ENCODE peak calls at places on chromosomes 12 and 14, in nine cellular contexts. One of them, this sample, is unnamed.

GRCh38 chr14:79278798-79279644 is 932.3 kb downstream of the DIO2 start:
- DNase-seq in choroid plexus epithelial cell: peak; percentile 93
- DNase-seq in tibial artery: peak; percentile 87
- DNase-seq in activated CD4-positive, alpha-beta T cell treated with anti-CD3 and anti-CD28 coated beads, Interleukin-2, amount 50 U/mL, for 1 hour: no peak
- DNase-seq in NCI-H446: peak; percentile 95
- DNase-seq in stimulated activated naive CD8-positive, alpha-beta T cell treated with anti-CD3 and anti-CD28 coated beads, Interleukin-15, Interleukin-2, amounts not matched to agents 100 U/mL and 50 U/mL, for 24 hours: no peak
- DNase-seq in lower leg skin: peak; percentile 49
- DNase-seq in LHCN-M2: peak; percentile 68
- DNase-seq in NCI-H524: peak; percentile 96
- DNase-seq in this sample: no peak

GRCh38 chr12:130166306-130166705 is 4.0 kb downstream of the FZD10 start:
- DNase-seq in NCI-H524: no peak
- DNase-seq in activated CD4-positive, alpha-beta T cell treated with anti-CD3 and anti-CD28 coated beads, Interleukin-2, amount 50 U/mL, for 1 hour: no peak
- DNase-seq in stimulated activated naive CD8-positive, alpha-beta T cell treated with anti-CD3 and anti-CD28 coated beads, Interleukin-15, Interleukin-2, amounts not matched to agents 100 U/mL and 50 U/mL, for 24 hours: no peak
- DNase-seq in NCI-H446: no peak
- DNase-seq in choroid plexus epithelial cell: no peak
- DNase-seq in LHCN-M2: no peak
- DNase-seq in lower leg skin: no peak
- DNase-seq in tibial artery: no peak
- DNase-seq in this sample: no peak

GRCh38 chr12:13342971-13343370 is 146.4 kb downstream of the EMP1 start:
- DNase-seq in activated CD4-positive, alpha-beta T cell treated with anti-CD3 and anti-CD28 coated beads, Interleukin-2, amount 50 U/mL, for 1 hour: no peak
- DNase-seq in tibial artery: no peak
- DNase-seq in NCI-H446: no peak
- DNase-seq in choroid plexus epithelial cell: no peak
- DNase-seq in stimulated activated naive CD8-positive, alpha-beta T cell treated with anti-CD3 and anti-CD28 coated beads, Interleukin-15, Interleukin-2, amounts not matched to agents 100 U/mL and 50 U/mL, for 24 hours: peak; percentile 19
- DNase-seq in lower leg skin: no peak
- DNase-seq in NCI-H524: no peak
- DNase-seq in LHCN-M2: peak; percentile 38
- DNase-seq in this sample: peak; percentile 86

GRCh38 chr14:95200404-95200803 is 43.1 kb upstream of the DICER1 start:
- DNase-seq in LHCN-M2: peak; percentile 41
- DNase-seq in NCI-H446: no peak
- DNase-seq in tibial artery: no peak
- DNase-seq in choroid plexus epithelial cell: no peak
- DNase-seq in NCI-H524: peak; percentile 99
- DNase-seq in stimulated activated naive CD8-positive, alpha-beta T cell treated with anti-CD3 and anti-CD28 coated beads, Interleukin-15, Interleukin-2, amounts not matched to agents 100 U/mL and 50 U/mL, for 24 hours: no peak
- DNase-seq in lower leg skin: no peak
- DNase-seq in activated CD4-positive, alpha-beta T cell treated with anti-CD3 and anti-CD28 coated beads, Interleukin-2, amount 50 U/mL, for 1 hour: no peak
- DNase-seq in this sample: no peak

GRCh38 chr14:71651228-71651627 is 281.0 kb upstream of the RGS6 start:
- DNase-seq in LHCN-M2: peak; percentile 89
- DNase-seq in choroid plexus epithelial cell: peak; percentile 96
- DNase-seq in NCI-H446: no peak
- DNase-seq in lower leg skin: no peak
- DNase-seq in tibial artery: no peak
- DNase-seq in NCI-H524: no peak
- DNase-seq in stimulated activated naive CD8-positive, alpha-beta T cell treated with anti-CD3 and anti-CD28 coated beads, Interleukin-15, Interleukin-2, amounts not matched to agents 100 U/mL and 50 U/mL, for 24 hours: no peak
- DNase-seq in activated CD4-positive, alpha-beta T cell treated with anti-CD3 and anti-CD28 coated beads, Interleukin-2, amount 50 U/mL, for 1 hour: no peak
- DNase-seq in this sample: no peak

GRCh38 chr14:23464700-23465099 is 4.8 kb upstream of the NGDN start:
- DNase-seq in stimulated activated naive CD8-positive, alpha-beta T cell treated with anti-CD3 and anti-CD28 coated beads, Interleukin-15, Interleukin-2, amounts not matched to agents 100 U/mL and 50 U/mL, for 24 hours: no peak
- DNase-seq in NCI-H446: no peak
- DNase-seq in NCI-H524: no peak
- DNase-seq in choroid plexus epithelial cell: no peak
- DNase-seq in LHCN-M2: no peak
- DNase-seq in lower leg skin: no peak
- DNase-seq in tibial artery: no peak
- DNase-seq in activated CD4-positive, alpha-beta T cell treated with anti-CD3 and anti-CD28 coated beads, Interleukin-2, amount 50 U/mL, for 1 hour: no peak
- DNase-seq in this sample: no peak

GRCh38 chr14:96098309-96098998 is 59.3 kb downstream of the C14orf132 start:
- DNase-seq in choroid plexus epithelial cell: peak; percentile 80
- DNase-seq in tibial artery: no peak
- DNase-seq in activated CD4-positive, alpha-beta T cell treated with anti-CD3 and anti-CD28 coated beads, Interleukin-2, amount 50 U/mL, for 1 hour: no peak
- DNase-seq in NCI-H524: peak; percentile 96
- DNase-seq in NCI-H446: peak; percentile 85
- DNase-seq in stimulated activated naive CD8-positive, alpha-beta T cell treated with anti-CD3 and anti-CD28 coated beads, Interleukin-15, Interleukin-2, amounts not matched to agents 100 U/mL and 50 U/mL, for 24 hours: peak; percentile 17
- DNase-seq in lower leg skin: no peak
- DNase-seq in LHCN-M2: peak; percentile 74
- DNase-seq in this sample: no peak

GRCh38 chr14:31194095-31194494 is 13.5 kb downstream of the HECTD1 start:
- DNase-seq in stimulated activated naive CD8-positive, alpha-beta T cell treated with anti-CD3 and anti-CD28 coated beads, Interleukin-15, Interleukin-2, amounts not matched to agents 100 U/mL and 50 U/mL, for 24 hours: no peak
- DNase-seq in tibial artery: no peak
- DNase-seq in choroid plexus epithelial cell: peak; percentile 37
- DNase-seq in NCI-H524: no peak
- DNase-seq in activated CD4-positive, alpha-beta T cell treated with anti-CD3 and anti-CD28 coated beads, Interleukin-2, amount 50 U/mL, for 1 hour: no peak
- DNase-seq in LHCN-M2: peak; percentile 33
- DNase-seq in lower leg skin: no peak
- DNase-seq in NCI-H446: no peak
- DNase-seq in this sample: no peak

GRCh38 chr14:99468081-99468480 is 12.6 kb downstream of the SETD3 start:
- DNase-seq in LHCN-M2: no peak
- DNase-seq in stimulated activated naive CD8-positive, alpha-beta T cell treated with anti-CD3 and anti-CD28 coated beads, Interleukin-15, Interleukin-2, amounts not matched to agents 100 U/mL and 50 U/mL, for 24 hours: no peak
- DNase-seq in choroid plexus epithelial cell: no peak
- DNase-seq in activated CD4-positive, alpha-beta T cell treated with anti-CD3 and anti-CD28 coated beads, Interleukin-2, amount 50 U/mL, for 1 hour: no peak
- DNase-seq in NCI-H446: no peak
- DNase-seq in NCI-H524: no peak
- DNase-seq in lower leg skin: no peak
- DNase-seq in tibial artery: no peak
- DNase-seq in this sample: no peak

GRCh38 chr12:59937148-59937547 is 341.3 kb downstream of the SLC16A7 start:
- DNase-seq in activated CD4-positive, alpha-beta T cell treated with anti-CD3 and anti-CD28 coated beads, Interleukin-2, amount 50 U/mL, for 1 hour: no peak
- DNase-seq in stimulated activated naive CD8-positive, alpha-beta T cell treated with anti-CD3 and anti-CD28 coated beads, Interleukin-15, Interleukin-2, amounts not matched to agents 100 U/mL and 50 U/mL, for 24 hours: no peak
- DNase-seq in tibial artery: no peak
- DNase-seq in NCI-H524: no peak
- DNase-seq in lower leg skin: no peak
- DNase-seq in LHCN-M2: no peak
- DNase-seq in NCI-H446: no peak
- DNase-seq in choroid plexus epithelial cell: peak; percentile 28
- DNase-seq in this sample: no peak

GRCh38 chr12:96743606-96744005 is 163.5 kb upstream of the NEDD1 start:
- DNase-seq in NCI-H446: no peak
- DNase-seq in choroid plexus epithelial cell: peak; percentile 24
- DNase-seq in tibial artery: no peak
- DNase-seq in stimulated activated naive CD8-positive, alpha-beta T cell treated with anti-CD3 and anti-CD28 coated beads, Interleukin-15, Interleukin-2, amounts not matched to agents 100 U/mL and 50 U/mL, for 24 hours: no peak
- DNase-seq in LHCN-M2: peak; percentile 18
- DNase-seq in lower leg skin: no peak
- DNase-seq in NCI-H524: no peak
- DNase-seq in activated CD4-positive, alpha-beta T cell treated with anti-CD3 and anti-CD28 coated beads, Interleukin-2, amount 50 U/mL, for 1 hour: no peak
- DNase-seq in this sample: no peak

GRCh38 chr12:75779891-75780501 is 251.6 kb downstream of the PHLDA1 start:
- DNase-seq in stimulated activated naive CD8-positive, alpha-beta T cell treated with anti-CD3 and anti-CD28 coated beads, Interleukin-15, Interleukin-2, amounts not matched to agents 100 U/mL and 50 U/mL, for 24 hours: no peak
- DNase-seq in NCI-H446: no peak
- DNase-seq in LHCN-M2: no peak
- DNase-seq in activated CD4-positive, alpha-beta T cell treated with anti-CD3 and anti-CD28 coated beads, Interleukin-2, amount 50 U/mL, for 1 hour: no peak
- DNase-seq in choroid plexus epithelial cell: no peak
- DNase-seq in NCI-H524: peak; percentile 90
- DNase-seq in tibial artery: no peak
- DNase-seq in lower leg skin: no peak
- DNase-seq in this sample: no peak

GRCh38 chr14:96574171-96574632 is 72.0 kb downstream of the PAPOLA start:
- DNase-seq in tibial artery: no peak
- DNase-seq in activated CD4-positive, alpha-beta T cell treated with anti-CD3 and anti-CD28 coated beads, Interleukin-2, amount 50 U/mL, for 1 hour: no peak
- DNase-seq in lower leg skin: no peak
- DNase-seq in NCI-H446: no peak
- DNase-seq in choroid plexus epithelial cell: no peak
- DNase-seq in NCI-H524: no peak
- DNase-seq in LHCN-M2: peak; percentile 56
- DNase-seq in stimulated activated naive CD8-positive, alpha-beta T cell treated with anti-CD3 and anti-CD28 coated beads, Interleukin-15, Interleukin-2, amounts not matched to agents 100 U/mL and 50 U/mL, for 24 hours: no peak
- DNase-seq in this sample: no peak

GRCh38 chr14:31421200-31421599 is 850 bp upstream of the HEATR5A start:
- DNase-seq in activated CD4-positive, alpha-beta T cell treated with anti-CD3 and anti-CD28 coated beads, Interleukin-2, amount 50 U/mL, for 1 hour: no peak
- DNase-seq in stimulated activated naive CD8-positive, alpha-beta T cell treated with anti-CD3 and anti-CD28 coated beads, Interleukin-15, Interleukin-2, amounts not matched to agents 100 U/mL and 50 U/mL, for 24 hours: no peak
- DNase-seq in lower leg skin: no peak
- DNase-seq in tibial artery: no peak
- DNase-seq in NCI-H524: no peak
- DNase-seq in choroid plexus epithelial cell: no peak
- DNase-seq in NCI-H446: no peak
- DNase-seq in LHCN-M2: no peak
- DNase-seq in this sample: no peak

GRCh38 chr12:674272-674781 is 11.1 kb upstream of the NINJ2 start:
- DNase-seq in NCI-H446: no peak
- DNase-seq in LHCN-M2: peak; percentile 49
- DNase-seq in NCI-H524: no peak
- DNase-seq in activated CD4-positive, alpha-beta T cell treated with anti-CD3 and anti-CD28 coated beads, Interleukin-2, amount 50 U/mL, for 1 hour: peak; percentile 57
- DNase-seq in stimulated activated naive CD8-positive, alpha-beta T cell treated with anti-CD3 and anti-CD28 coated beads, Interleukin-15, Interleukin-2, amounts not matched to agents 100 U/mL and 50 U/mL, for 24 hours: peak; percentile 80
- DNase-seq in choroid plexus epithelial cell: no peak
- DNase-seq in lower leg skin: no peak
- DNase-seq in tibial artery: no peak
- DNase-seq in this sample: no peak

GRCh38 chr12:49983892-49984291 is 11.1 kb downstream of the AQP6 start:
- DNase-seq in activated CD4-positive, alpha-beta T cell treated with anti-CD3 and anti-CD28 coated beads, Interleukin-2, amount 50 U/mL, for 1 hour: no peak
- DNase-seq in choroid plexus epithelial cell: peak; percentile 91
- DNase-seq in LHCN-M2: peak; percentile 89
- DNase-seq in tibial artery: no peak
- DNase-seq in NCI-H446: peak; percentile 61
- DNase-seq in stimulated activated naive CD8-positive, alpha-beta T cell treated with anti-CD3 and anti-CD28 coated beads, Interleukin-15, Interleukin-2, amounts not matched to agents 100 U/mL and 50 U/mL, for 24 hours: no peak
- DNase-seq in lower leg skin: no peak
- DNase-seq in NCI-H524: peak; percentile 89
- DNase-seq in this sample: no peak

GRCh38 chr12:67517181-67517887 is 131.2 kb upstream of the DYRK2 start:
- DNase-seq in stimulated activated naive CD8-positive, alpha-beta T cell treated with anti-CD3 and anti-CD28 coated beads, Interleukin-15, Interleukin-2, amounts not matched to agents 100 U/mL and 50 U/mL, for 24 hours: no peak
- DNase-seq in activated CD4-positive, alpha-beta T cell treated with anti-CD3 and anti-CD28 coated beads, Interleukin-2, amount 50 U/mL, for 1 hour: no peak
- DNase-seq in tibial artery: peak; percentile 65
- DNase-seq in LHCN-M2: peak; percentile 28
- DNase-seq in NCI-H446: peak; percentile 93
- DNase-seq in choroid plexus epithelial cell: no peak
- DNase-seq in lower leg skin: no peak
- DNase-seq in NCI-H524: no peak
- DNase-seq in this sample: peak; percentile 50